ENCODE peak calls at places on chromosomes 3 and 15, in six cellular contexts. S is foreskin fibroblast, X is mucosa of descending colon, H is brain microvascular endothelial cell, A is upper lobe of right lung, V is GM12865. R is an unnamed sample.

GRCh38 chr3:184565421-184566211 is 4.0 kb downstream of the EPHB3 start:
- DNase-seq in S (peak; percentile 88), X (peak; percentile 78), H (peak; percentile 39), A (peak; percentile 91), V (no peak), R (peak; percentile 64)

GRCh38 chr3:122974764-122975162 is 52.8 kb downstream of the SEMA5B start:
- DNase-seq in S (peak; percentile 23), X (no peak), H (peak; percentile 84), A (no peak), V (no peak), R (no peak)

GRCh38 chr3:195543642-195544536 is 764 bp upstream of the PPP1R2 start:
- DNase-seq in S (no peak), X (peak; percentile 58), H (no peak), A (no peak), V (no peak), R (peak; percentile 55)

GRCh38 chr3:63673111-63673510 is 20.6 kb downstream of the SNTN start:
- DNase-seq in S (no peak), X (no peak), H (no peak), A (no peak), V (no peak), R (no peak)

GRCh38 chr15:78105541-78106241 is 13.3 kb downstream of the SH2D7 start:
- DNase-seq in S (no peak), X (no peak), H (peak; percentile 8), A (peak; percentile 53), V (peak; percentile 48), R (no peak)

GRCh38 chr3:156576887-156577427 is 22.0 kb upstream of the SSR3 start:
- DNase-seq in S (no peak), X (no peak), H (no peak), A (no peak), V (no peak), R (no peak)

GRCh38 chr3:141058996-141059395 is 7.8 kb downstream of the SPSB4 start:
- DNase-seq in S (no peak), X (no peak), H (no peak), A (no peak), V (no peak), R (no peak)

GRCh38 chr3:147987549-147987948 is 578.4 kb downstream of the ZIC1 start:
- DNase-seq in S (no peak), X (no peak), H (no peak), A (no peak), V (no peak), R (no peak)

GRCh38 chr15:70853270-70853854 is 595 bp downstream of the LARP6 start:
- DNase-seq in S (peak; percentile 60), X (no peak), H (peak; percentile 32), A (no peak), V (peak; percentile 55), R (peak; percentile 66)

GRCh38 chr3:31029756-31030155 is 135.3 kb upstream of the GADL1 start:
- DNase-seq in S (no peak), X (no peak), H (no peak), A (no peak), V (no peak), R (no peak)

GRCh38 chr15:39125904-39126303 is 455.0 kb upstream of the THBS1 start:
- DNase-seq in S (no peak), X (peak; percentile 35), H (no peak), A (no peak), V (peak; percentile 71), R (peak; percentile 63)

GRCh38 chr3:9703736-9704342 is at the start of gene CPNE9:
- DNase-seq in S (no peak), X (no peak), H (no peak), A (no peak), V (no peak), R (peak; percentile 55)

GRCh38 chr3:132071043-132071442 is 36.2 kb upstream of the CPNE4 start:
- DNase-seq in S (no peak), X (no peak), H (no peak), A (no peak), V (no peak), R (no peak)

GRCh38 chr3:15882577-15882976 is 84.8 kb upstream of the ANKRD28 start:
- DNase-seq in S (no peak), X (no peak), H (no peak), A (no peak), V (no peak), R (no peak)

GRCh38 chr15:78072080-78072892 is 5.2 kb downstream of the TBC1D2B start:
- DNase-seq in S (peak; percentile 88), X (no peak), H (peak; percentile 89), A (no peak), V (no peak), R (no peak)

GRCh38 chr15:60121845-60122244 is 117.7 kb downstream of the FOXB1 start:
- DNase-seq in S (no peak), X (no peak), H (no peak), A (no peak), V (peak; percentile 78), R (no peak)

GRCh38 chr3:4228295-4228694 is 74.9 kb upstream of the SETMAR start:
- DNase-seq in S (no peak), X (no peak), H (no peak), A (no peak), V (no peak), R (no peak)

GRCh38 chr3:138468886-138469285 is 34.5 kb downstream of the ESYT3 start:
- DNase-seq in S (peak; percentile 59), X (no peak), H (peak; percentile 19), A (no peak), V (no peak), R (no peak)

GRCh38 chr15:68578960-68579935 is at the start of gene CORO2B:
- DNase-seq in S (peak; percentile 45), X (peak; percentile 35), H (no peak), A (peak; percentile 68), V (no peak), R (peak; percentile 77)

GRCh38 chr3:186939536-186939935 is 9.2 kb downstream of the ST6GAL1 start:
- DNase-seq in S (no peak), X (no peak), H (no peak), A (no peak), V (no peak), R (no peak)

GRCh38 chr15:32933241-32933640 is 215.4 kb downstream of the GREM1 start:
- DNase-seq in S (no peak), X (no peak), H (no peak), A (no peak), V (no peak), R (no peak)

GRCh38 chr3:163476179-163476578 is 1602.1 kb downstream of the SI start:
- DNase-seq in S (no peak), X (no peak), H (peak; percentile 19), A (no peak), V (no peak), R (no peak)

GRCh38 chr15:83205725-83206324 is 1.8 kb downstream of the HDGFL3 start:
- DNase-seq in S (peak; percentile 43), X (no peak), H (peak; percentile 93), A (no peak), V (peak; percentile 21), R (no peak)

GRCh38 chr3:176896640-176897039 is 300.6 kb downstream of the TBL1XR1 start:
- DNase-seq in S (no peak), X (no peak), H (no peak), A (no peak), V (no peak), R (no peak)

GRCh38 chr3:55968331-55968730 is 481.2 kb upstream of the WNT5A start:
- DNase-seq in S (no peak), X (no peak), H (no peak), A (no peak), V (no peak), R (no peak)

GRCh38 chr3:124125320-124125719 is 133.4 kb upstream of the ROPN1 start:
- DNase-seq in S (no peak), X (no peak), H (no peak), A (no peak), V (no peak), R (no peak)

GRCh38 chr15:56194035-56194434 is 49.6 kb downstream of the RFX7 start:
- DNase-seq in S (no peak), X (no peak), H (no peak), A (no peak), V (no peak), R (no peak)

GRCh38 chr3:175430975-175431374 is 571.8 kb downstream of the NAALADL2 start:
- DNase-seq in S (no peak), X (no peak), H (no peak), A (no peak), V (peak; percentile 18), R (no peak)

GRCh38 chr3:132783152-132783551 is 60.9 kb upstream of the NPHP3 start:
- DNase-seq in S (no peak), X (no peak), H (no peak), A (no peak), V (no peak), R (peak; percentile 26)

GRCh38 chr3:69986419-69986818 is 13.1 kb upstream of the SAMMSON start:
- DNase-seq in S (no peak), X (no peak), H (no peak), A (no peak), V (peak; percentile 10), R (no peak)

GRCh38 chr3:183278479-183279088 is 25.5 kb downstream of the B3GNT5 start:
- DNase-seq in S (peak; percentile 69), X (no peak), H (no peak), A (no peak), V (no peak), R (no peak)

GRCh38 chr3:39290255-39290654 is 10.4 kb upstream of the CX3CR1 start:
- DNase-seq in S (no peak), X (no peak), H (peak; percentile 17), A (no peak), V (peak; percentile 30), R (no peak)
- H3K4me3 ChIP-seq in S (no peak overlapping the region), X (no peak overlapping the region), H (no peak overlapping the region), A (no peak overlapping the region), V (no peak overlapping the region), R (no peak overlapping the region)

DNA sequence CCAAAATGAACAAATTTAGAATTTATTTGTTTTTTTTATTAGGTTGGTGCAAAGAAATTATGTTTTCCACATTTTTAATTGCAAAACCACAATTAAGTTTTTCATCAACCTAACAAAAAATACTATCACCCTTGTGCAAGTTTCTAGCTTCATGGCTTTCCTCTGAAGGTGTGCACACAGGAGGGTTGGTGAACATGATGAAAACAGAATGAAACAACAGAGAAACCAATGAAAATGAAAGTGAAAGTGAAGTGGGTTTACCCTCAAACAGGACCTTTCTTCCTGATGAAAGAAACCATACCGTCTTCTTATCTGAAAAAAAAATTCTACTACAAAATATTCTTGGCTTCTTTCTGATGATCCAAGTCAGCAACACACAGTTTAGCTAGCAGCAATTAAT is 71.9 kb upstream of the FEZF2 start:
- DNase-seq in S (no peak), X (no peak), H (no peak), A (no peak), V (peak; percentile 6), R (no peak)
- H3K4me3 ChIP-seq in S (peak overlapping the region; percentile 28), X (no peak overlapping the region), H (peak overlapping the region; percentile 28), A (peak overlapping the region; percentile 34), V (no peak overlapping the region), R (no peak overlapping the region)

GRCh38 chr3:52387481-52387880 is 57.4 kb downstream of the SEMA3G start:
- DNase-seq in S (no peak), X (no peak), H (no peak), A (no peak), V (no peak), R (no peak)
- H3K4me3 ChIP-seq in S (no peak overlapping the region), X (no peak overlapping the region), H (no peak overlapping the region), A (no peak overlapping the region), V (no peak overlapping the region), R (no peak overlapping the region)

DNA sequence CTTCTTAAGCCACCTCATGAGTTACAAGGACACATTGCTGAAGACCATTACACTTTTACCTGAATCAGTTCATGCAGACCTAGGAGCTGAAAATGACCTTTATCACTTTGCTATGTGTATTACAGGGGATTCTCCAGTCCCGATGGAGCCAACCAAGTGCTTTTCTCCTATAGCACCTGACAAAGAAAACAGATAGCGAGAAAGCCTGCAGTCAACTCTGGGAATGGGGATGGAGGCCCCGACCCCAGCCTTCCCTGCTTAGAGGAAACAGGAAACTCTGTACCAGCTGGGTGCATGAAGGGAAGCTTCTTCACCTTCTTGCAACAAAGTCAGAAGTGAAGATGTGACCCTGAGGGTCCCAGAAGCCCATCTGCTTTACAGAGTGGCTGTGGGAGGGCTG is 168.3 kb upstream of the SEMA6D start:
- DNase-seq in S (no peak), X (no peak), H (no peak), A (no peak), V (no peak), R (no peak)
- H3K4me3 ChIP-seq in S (no peak overlapping the region), X (no peak overlapping the region), H (no peak overlapping the region), A (no peak overlapping the region), V (no peak overlapping the region), R (no peak overlapping the region)